ENCODE peak calls at places on chromosomes 16 and 17, in seven cellular contexts. Y, L, U, I, X, Q and T are unnamed samples.

GRCh38 chr17:49762148-49762941 is 1.6 kb downstream of the FAM117A start:
- DNase-seq in X (no peak), L (no peak), Y (no peak), I (no peak), Q (no peak), U (no peak), T (no peak)

GRCh38 chr16:12903325-12904040 is 2.1 kb downstream of the SHISA9 start:
- DNase-seq in Y (no peak), X (no peak), L (no peak), I (no peak), U (no peak), Q (no peak), T (no peak)

GRCh38 chr16:22672830-22673210 is 141.1 kb upstream of the HS3ST2 start:
- DNase-seq in L (no peak), Q (no peak), U (no peak), Y (no peak), I (no peak), X (no peak), T (no peak)

GRCh38 chr16:57422026-57422944 is 17.7 kb downstream of the CCL17 start:
- DNase-seq in Q (peak), Y (peak), X (no peak), L (peak), I (no peak), U (peak), T (peak)

GRCh38 chr17:32275060-32276042 is 9.7 kb downstream of the RHBDL3 start:
- DNase-seq in L (peak), U (no peak), I (peak), Y (peak), X (peak), Q (peak), T (peak)

GRCh38 chr17:80109066-80109618 is 7.8 kb downstream of the GAA start:
- DNase-seq in Q (no peak), I (no peak), L (no peak), Y (no peak), X (no peak), U (no peak), T (no peak)

GRCh38 chr16:8863594-8864424 is 5.0 kb downstream of the CARHSP1 start:
- DNase-seq in L (peak), I (no peak), U (peak), X (no peak), Q (no peak), Y (peak), T (no peak)

GRCh38 chr17:35972066-35972465 is 9.2 kb downstream of the CCL16 start:
- DNase-seq in L (no peak), Y (no peak), I (no peak), U (peak), Q (no peak), X (no peak), T (no peak)

GRCh38 chr16:50441758-50442157 is 73.0 kb upstream of the BRD7 start:
- DNase-seq in I (no peak), U (no peak), X (no peak), Y (no peak), L (no peak), Q (no peak), T (no peak)

GRCh38 chr16:106623-107324 is 28.7 kb downstream of the MPG start:
- DNase-seq in U (peak), Y (peak), Q (peak), L (peak), X (peak), I (no peak), T (peak)

GRCh38 chr17:77890771-77891170 is 67.7 kb upstream of the TNRC6C start:
- DNase-seq in Y (no peak), L (no peak), U (no peak), X (no peak), Q (no peak), I (peak), T (no peak)

GRCh38 chr16:30903596-30903995 is 7.2 kb downstream of the CTF1 start:
- DNase-seq in X (no peak), Q (no peak), U (peak), L (peak), I (peak), Y (no peak), T (peak)

GRCh38 chr16:53415504-53415903 is 18.8 kb upstream of the RBL2 start:
- DNase-seq in L (no peak), Y (no peak), U (peak), X (no peak), I (no peak), Q (no peak), T (no peak)

GRCh38 chr16:3479654-3480216 is 15.6 kb downstream of the C16orf90 start:
- DNase-seq in L (no peak), U (no peak), Y (no peak), Q (no peak), I (no peak), X (no peak), T (no peak)

GRCh38 chr16:56793504-56793903 is 63.6 kb downstream of the NUP93 start:
- DNase-seq in U (peak), Q (peak), Y (no peak), I (no peak), L (peak), X (no peak), T (peak)

GRCh38 chr17:74839955-74840354 is 19.7 kb downstream of the GRIN2C start:
- DNase-seq in Q (no peak), I (no peak), L (no peak), Y (no peak), U (no peak), X (no peak), T (no peak)

DNA sequence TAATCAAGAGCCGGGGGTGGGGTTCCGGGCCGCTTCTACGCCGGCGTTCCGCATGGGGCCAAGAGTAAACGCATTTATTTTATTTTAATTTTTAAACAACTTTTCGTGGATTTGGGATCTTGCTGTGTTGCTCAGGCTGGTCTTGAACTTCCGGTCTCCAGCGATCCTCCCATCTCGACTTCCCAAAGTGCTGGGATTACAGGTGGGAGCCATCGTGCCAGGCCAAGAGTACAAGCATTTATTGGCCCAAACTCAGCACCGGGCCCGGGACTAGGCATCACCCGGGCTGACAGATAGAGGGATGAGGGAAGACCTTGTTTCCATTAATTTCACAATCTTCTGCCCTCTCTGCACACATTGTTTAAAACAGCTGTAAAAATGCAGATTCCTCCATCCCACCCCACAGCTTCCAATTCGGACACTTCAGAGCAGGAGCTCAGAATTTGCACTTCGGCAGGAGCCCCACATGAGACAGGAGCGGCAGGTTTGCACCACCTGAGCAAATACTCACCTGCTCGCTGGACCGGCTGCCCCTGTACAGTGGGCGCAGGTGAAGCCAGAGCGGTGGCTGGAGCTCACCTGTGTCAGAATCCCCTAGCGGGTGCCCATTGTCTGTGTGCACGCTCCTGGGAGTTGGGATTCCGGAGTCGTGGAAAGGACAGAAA is 663 bp upstream of the GINS2 start:
- DNase-seq in U (no peak), I (no peak), L (no peak), X (no peak), Y (no peak), Q (peak), T (no peak)
- H3K4me3 ChIP-seq in U (peak), I (peak), L (peak), X (peak), Y (peak), Q (peak), T (peak)

DNA sequence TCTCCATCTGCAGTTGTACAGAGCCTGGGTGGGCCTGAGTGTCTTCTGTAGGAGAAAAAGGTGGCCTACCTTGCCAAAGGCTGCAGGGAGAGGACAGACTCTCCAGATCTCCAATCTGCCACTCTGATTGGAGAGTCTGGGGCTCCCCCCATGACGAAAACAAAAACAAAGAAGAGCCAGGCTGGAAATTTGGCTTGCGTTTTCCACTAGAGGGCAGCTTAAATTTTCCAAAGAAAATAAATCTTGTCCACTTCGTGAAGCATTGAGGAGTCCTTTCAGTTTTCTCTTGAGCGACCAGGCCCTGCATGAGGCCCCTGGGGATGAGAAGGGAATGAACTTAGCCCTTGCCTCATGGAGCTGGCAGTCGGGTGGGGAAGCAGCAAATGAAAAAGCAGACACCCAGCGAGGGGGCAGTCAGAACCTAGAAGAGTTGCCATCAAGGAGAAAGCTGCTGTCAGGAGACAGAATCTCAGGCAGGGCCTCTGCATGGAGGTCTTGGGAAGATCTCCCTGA is 8.2 kb upstream of the SHCBP1 start:
- DNase-seq in U (peak), Y (peak), L (peak), Q (peak), X (peak), I (no peak), T (peak)
- TF ChIP-seq CTCF in U (peak), Y (peak), L (peak), Q (peak), X (peak), I (no peak), T (peak)

DNA sequence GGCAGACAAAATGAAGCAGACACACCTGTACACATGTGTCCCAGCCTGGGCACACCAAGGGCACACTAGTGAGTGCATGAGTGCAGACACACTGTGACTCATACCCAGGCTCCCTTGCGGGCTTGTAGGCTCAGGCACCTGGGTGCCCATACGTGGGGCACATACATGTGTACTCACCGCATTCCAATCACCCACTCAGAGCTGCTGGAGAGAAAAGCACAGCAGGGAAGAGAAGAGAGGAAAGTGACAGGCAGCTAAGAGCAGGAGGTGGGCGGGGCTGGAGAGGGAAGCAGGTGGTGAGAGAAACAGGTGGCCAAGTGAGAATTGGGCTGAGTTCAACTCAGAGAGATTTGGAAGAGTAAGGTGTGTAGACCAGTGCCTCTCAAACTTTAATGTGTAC is 54.0 kb downstream of the TMEM132E start:
- DNase-seq in I (no peak), Q (no peak), L (no peak), U (no peak), Y (no peak), X (no peak), T (no peak)
- H3K4me3 ChIP-seq in I (no peak), Q (no peak), L (no peak), U (no peak), Y (no peak), X (no peak), T (no peak)

GRCh38 chr17:3602499-3602898 is 6.7 kb downstream of the TRPV1 start:
- DNase-seq in L (peak), Y (peak), I (no peak), Q (peak), U (peak), X (peak), T (peak)
- TF ChIP-seq CTCF in L (peak), Y (peak), I (no peak), Q (peak), U (peak), X (peak), T (no peak)

DNA sequence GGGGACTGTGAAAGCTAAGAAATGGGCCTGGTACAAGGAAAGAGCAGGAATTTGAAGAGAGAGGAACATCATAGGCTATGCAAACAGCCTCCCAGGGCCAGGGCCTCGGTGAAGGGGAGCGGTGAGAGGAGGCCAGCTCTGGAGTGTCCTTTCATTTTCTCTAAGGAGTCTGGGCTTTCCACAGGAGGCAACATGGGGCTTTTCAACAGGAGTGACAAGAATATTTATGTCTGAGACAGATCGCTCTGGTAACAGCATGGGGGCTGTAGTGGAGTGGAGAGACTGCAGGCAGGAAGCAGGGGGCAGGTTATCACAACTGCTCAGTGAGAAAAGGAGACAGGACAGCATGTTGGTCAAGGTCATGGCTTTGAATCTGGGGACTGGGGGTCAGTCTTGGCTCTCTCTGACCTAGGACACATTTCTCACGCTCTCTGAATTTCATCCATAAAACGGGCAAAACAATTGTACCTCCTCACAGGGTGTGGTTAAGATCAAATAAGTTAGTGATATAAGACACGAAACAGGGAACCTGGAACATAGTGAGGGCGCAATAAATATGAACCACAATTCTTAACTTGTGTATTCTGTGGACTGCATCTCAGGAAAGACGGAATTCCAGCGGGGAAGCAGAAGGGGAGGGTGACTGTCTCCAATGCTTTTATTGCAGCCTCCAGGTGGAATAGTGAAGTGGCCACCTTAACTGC is 49.9 kb downstream of the TOM1L2 start:
- DNase-seq in Y (no peak), X (no peak), U (no peak), Q (peak), L (no peak), I (no peak), T (no peak)
- H3K4me3 ChIP-seq in Y (no peak), X (peak), U (peak), Q (no peak), L (no peak), I (no peak), T (no peak)

DNA sequence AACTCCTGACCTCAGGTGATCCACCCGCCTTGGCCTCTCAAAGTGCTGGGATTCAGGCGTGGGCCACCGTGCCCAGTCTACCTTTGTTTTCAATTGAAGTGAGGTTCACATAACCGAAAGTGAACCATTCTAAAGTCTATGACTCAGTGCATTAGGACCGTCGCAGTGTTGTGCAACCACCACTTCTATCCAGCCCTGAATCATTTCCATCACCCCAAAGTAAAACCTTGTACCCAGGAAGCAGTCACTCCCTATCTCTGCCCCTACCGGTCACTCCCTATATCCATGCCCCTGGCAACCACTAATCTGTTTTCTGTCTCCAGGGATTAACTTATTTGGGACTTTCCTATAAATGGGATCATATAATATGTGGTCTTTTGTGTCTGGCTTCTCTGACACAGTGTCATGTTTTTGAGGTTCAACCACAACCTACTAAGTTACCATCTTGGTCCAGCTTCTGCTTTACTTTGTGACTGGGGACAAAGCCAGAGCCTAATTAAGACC is 28.3 kb upstream of the CDC42EP4 start:
- DNase-seq in Y (peak), U (peak), Q (peak), I (peak), L (peak), X (peak), T (peak)
- TF ChIP-seq CTCF in Y (peak), U (peak), Q (peak), I (peak), L (peak), X (peak), T (peak)